ENCODE peak calls at places on chromosome 13, in five cellular contexts. O is right cardiac atrium, Q is esophagus muscularis mucosa, I is activated B cell treated with CpG ODN at 0.5 μM for 24 hours, X is AG20443. C is an unnamed sample.
A peak's percentile ranks its signal among the peaks of the same experiment; 100 is the strongest.

GRCh38 chr13:27573265-27573664 is 47.1 kb downstream of the LNX2 start:
- DNase-seq in Q (no peak), X (no peak), I (no peak), O (no peak), C (peak; percentile 4)

GRCh38 chr13:29573190-29573589 is 22.3 kb downstream of the SLC7A1 start:
- DNase-seq in O (peak; percentile 57), I (no peak), X (peak; percentile 69), Q (no peak), C (peak; percentile 59)

GRCh38 chr13:36057041-36057440 is 74.1 kb downstream of the DCLK1 start:
- DNase-seq in Q (no peak), I (no peak), O (no peak), X (peak; percentile 12), C (no peak)

GRCh38 chr13:90868321-90868920 is 479.1 kb upstream of the MIR17HG start:
- DNase-seq in Q (no peak), I (no peak), X (no peak), O (peak; percentile 45), C (peak; percentile 23)

GRCh38 chr13:74771964-74772363 is 637.8 kb upstream of the KLF12 start:
- DNase-seq in X (peak; percentile 62), O (no peak), I (no peak), Q (no peak), C (peak; percentile 89)

GRCh38 chr13:60577761-60578160 is 180.7 kb downstream of the TDRD3 start:
- DNase-seq in Q (no peak), I (no peak), X (no peak), O (no peak), C (no peak)

GRCh38 chr13:94433055-94433947 is 46.2 kb downstream of the DCT start:
- DNase-seq in O (peak; percentile 70), X (no peak), Q (peak; percentile 88), I (no peak), C (no peak)

GRCh38 chr13:90502762-90503161 is 844.7 kb upstream of the MIR17HG start:
- DNase-seq in Q (no peak), X (no peak), O (no peak), I (no peak), C (no peak)

GRCh38 chr13:60351326-60351725 is 45.7 kb upstream of the TDRD3 start:
- DNase-seq in X (peak; percentile 48), O (no peak), Q (no peak), I (no peak), C (peak; percentile 89)

GRCh38 chr13:35512271-35512920 is 35.9 kb upstream of the MAB21L1 start:
- DNase-seq in Q (no peak), O (no peak), I (no peak), X (peak; percentile 91), C (peak; percentile 93)

GRCh38 chr13:23467048-23467931 is 33.8 kb upstream of the SACS start:
- DNase-seq in I (no peak), X (peak; percentile 46), O (peak; percentile 53), Q (peak; percentile 74), C (peak; percentile 83)

GRCh38 chr13:61664821-61665705 is 249.4 kb upstream of the PCDH20 start:
- DNase-seq in Q (no peak), O (no peak), X (no peak), I (no peak), C (no peak)

GRCh38 chr13:93460005-93460404 is 233.4 kb downstream of the GPC6 start:
- DNase-seq in O (no peak), I (no peak), X (no peak), Q (no peak), C (no peak)

GRCh38 chr13:29513002-29513980 is 82.2 kb downstream of the SLC7A1 start:
- DNase-seq in I (no peak), Q (no peak), X (no peak), O (no peak), C (peak; percentile 39)

GRCh38 chr13:104105418-104106355 is 1039.5 kb upstream of the SLC10A2 start:
- DNase-seq in X (no peak), Q (no peak), O (no peak), I (no peak), C (no peak)

GRCh38 chr13:74966814-74967213 is 515.2 kb downstream of the TBC1D4 start:
- DNase-seq in Q (no peak), X (peak; percentile 26), I (no peak), O (no peak), C (peak; percentile 40)

GRCh38 chr13:47893527-47893926 is 107.5 kb downstream of the SUCLA2 start:
- DNase-seq in O (no peak), I (no peak), X (no peak), Q (no peak), C (no peak)

GRCh38 chr13:113837554-113838355 is 26.1 kb downstream of the GAS6 start:
- DNase-seq in O (peak; percentile 98), X (peak; percentile 96), Q (peak; percentile 97), I (no peak), C (peak; percentile 99)

GRCh38 chr13:110531671-110532083 is 29.8 kb downstream of the RAB20 start:
- DNase-seq in O (peak; percentile 37), X (no peak), I (no peak), Q (no peak), C (no peak)

GRCh38 chr13:47672245-47672975 is 328.7 kb downstream of the SUCLA2 start:
- DNase-seq in O (no peak), Q (no peak), I (no peak), X (no peak), C (peak; percentile 65)

GRCh38 chr13:41813426-41813825 is 147.5 kb downstream of the VWA8 start:
- DNase-seq in Q (no peak), O (no peak), X (peak; percentile 16), I (no peak), C (peak; percentile 41)

GRCh38 chr13:106651442-106651841 is 83.5 kb upstream of the ARGLU1 start:
- DNase-seq in O (no peak), I (no peak), X (no peak), Q (no peak), C (no peak)

GRCh38 chr13:100102042-100102441 is 13.1 kb downstream of the PCCA start:
- DNase-seq in X (no peak), I (no peak), Q (no peak), O (no peak), C (no peak)

GRCh38 chr13:45238945-45239795 is 38.3 kb upstream of the KCTD4 start:
- DNase-seq in X (peak; percentile 37), I (no peak), O (no peak), Q (no peak), C (peak; percentile 74)

GRCh38 chr13:64248371-64249065 is 2832.9 kb upstream of the PCDH20 start:
- DNase-seq in O (no peak), X (no peak), Q (no peak), I (no peak), C (peak; percentile 42)

GRCh38 chr13:27104606-27105005 is 67.0 kb downstream of the USP12 start:
- DNase-seq in Q (no peak), X (no peak), I (no peak), O (no peak), C (no peak)

GRCh38 chr13:53250272-53250875 is 221.8 kb downstream of the OLFM4 start:
- DNase-seq in I (no peak), Q (no peak), O (no peak), X (peak; percentile 56), C (peak; percentile 75)

GRCh38 chr13:68872338-68872737 is 1235.3 kb upstream of the ATXN8OS start:
- DNase-seq in I (no peak), X (no peak), O (no peak), Q (no peak), C (no peak)

GRCh38 chr13:44238011-44238421 is 135.6 kb upstream of the SERP2 start:
- DNase-seq in I (no peak), O (no peak), X (peak; percentile 24), Q (no peak), C (peak; percentile 78)

GRCh38 chr13:35909837-35910236 is 221.3 kb downstream of the DCLK1 start:
- DNase-seq in X (no peak), O (no peak), I (no peak), Q (peak; percentile 70), C (no peak)

C was measured in AG10803.